ENCODE peak calls at places on chromosome 4, in seven cellular contexts. Y, B, I, C, X, S and W are unnamed samples.

GRCh38 chr4:33709247-33709646 is 2535.1 kb downstream of the ARAP2 start:
- DNase-seq in Y (no peak), C (peak), X (peak), B (no peak), I (no peak), S (no peak), W (no peak)

GRCh38 chr4:118348886-118349285 is 3.9 kb downstream of the PRSS12 start:
- DNase-seq in Y (no peak), C (no peak), I (no peak), B (no peak), S (peak), X (no peak), W (no peak)

GRCh38 chr4:17324431-17324830 is 187.5 kb downstream of the QDPR start:
- DNase-seq in Y (peak), C (peak), B (peak), I (no peak), X (peak), S (peak), W (no peak)

GRCh38 chr4:33067221-33067620 is 2347.1 kb downstream of the PCDH7 start:
- DNase-seq in X (no peak), Y (no peak), I (no peak), S (no peak), C (peak), B (no peak), W (no peak)

GRCh38 chr4:114597410-114598115 is 1.0 kb upstream of the UGT8 start:
- DNase-seq in B (no peak), Y (no peak), X (no peak), I (no peak), C (no peak), S (no peak), W (no peak)

GRCh38 chr4:40662962-40663604 is 33.4 kb upstream of the RBM47 start:
- DNase-seq in X (peak), C (peak), B (peak), Y (no peak), I (no peak), S (no peak), W (no peak)

GRCh38 chr4:17619416-17620105 is 5.1 kb downstream of the MED28 start:
- DNase-seq in I (no peak), S (no peak), Y (no peak), X (no peak), B (no peak), C (peak), W (no peak)

GRCh38 chr4:27194599-27194998 is 334.0 kb downstream of the STIM2 start:
- DNase-seq in Y (no peak), C (no peak), X (no peak), S (no peak), I (no peak), B (no peak), W (no peak)

GRCh38 chr4:22435652-22436051 is 80.2 kb downstream of the ADGRA3 start:
- DNase-seq in B (no peak), S (no peak), C (no peak), X (no peak), Y (no peak), I (no peak), W (no peak)

GRCh38 chr4:107037188-107037587 is 1.1 kb upstream of the DKK2 start:
- DNase-seq in X (no peak), S (peak), B (no peak), Y (no peak), I (peak), C (peak), W (no peak)